ENCODE peak calls at places on chromosomes 6 and 20, in nine cellular contexts. U is foreskin melanocyte; Y is progenitor cell of endocrine pancreas; T is HTR-8/SVneo; J is activated naive CD4-positive, alpha-beta T cell treated with anti-CD3 and anti-CD28 coated beads, Interleukin-2, amount 50 U/mL, for 72 hours; N is left ventricle myocardium inferior; W is tibial nerve; K is amniotic stem cell; E is SHP77 treated with DMSO at 0.1 percent for 48 hours. D is an unnamed sample.

GRCh38 chr6:74167951-74168350 is 471.9 kb downstream of the CD109 start:
- DNase-seq in E (no peak), N (no peak), T (no peak), K (no peak), J (no peak), W (no peak), Y (no peak), U (no peak), D (peak)

GRCh38 chr6:144528605-144529425 is 243.7 kb downstream of the UTRN start:
- DNase-seq in W (no peak), Y (no peak), J (no peak), T (no peak), N (no peak), K (no peak), E (no peak), U (no peak), D (peak)

GRCh38 chr6:2054516-2055067 is 190.8 kb downstream of the GMDS start:
- DNase-seq in E (no peak), K (no peak), J (no peak), U (no peak), W (no peak), T (no peak), Y (no peak), N (no peak), D (no peak)

GRCh38 chr20:17676942-17677341 is 5.1 kb downstream of the RRBP1 start:
- DNase-seq in W (no peak), J (no peak), T (no peak), Y (no peak), U (no peak), N (no peak), E (no peak), K (no peak), D (peak)

GRCh38 chr6:89433637-89434499 is 916 bp downstream of the ANKRD6 start:
- DNase-seq in W (no peak), U (no peak), T (no peak), K (no peak), E (no peak), J (peak), N (peak), Y (peak), D (no peak)

GRCh38 chr20:45111799-45112471 is 3.0 kb downstream of the WFDC5 start:
- DNase-seq in N (no peak), J (peak), U (no peak), T (no peak), W (no peak), Y (no peak), K (no peak), E (no peak), D (no peak)

GRCh38 chr20:62900692-62901584 is 25.4 kb downstream of the DIDO1 start:
- DNase-seq in U (no peak), N (no peak), J (no peak), Y (no peak), K (no peak), T (peak), E (no peak), W (no peak), D (no peak)

GRCh38 chr20:6613280-6613861 is 154.1 kb upstream of the BMP2 start:
- DNase-seq in Y (no peak), T (no peak), J (no peak), E (peak), U (no peak), K (no peak), W (no peak), N (no peak), D (no peak)

GRCh38 chr20:4998160-4998651 is 3.1 kb downstream of the SLC23A2 start:
- DNase-seq in Y (no peak), J (no peak), E (no peak), U (no peak), K (no peak), W (no peak), N (no peak), T (no peak), D (no peak)

GRCh38 chr20:38132156-38132909 is 32.7 kb downstream of the TGM2 start:
- DNase-seq in Y (no peak), N (no peak), J (no peak), K (no peak), T (no peak), U (no peak), E (no peak), W (no peak), D (no peak)

GRCh38 chr6:13508711-13509705 is 21.6 kb upstream of the GFOD1 start:
- DNase-seq in E (no peak), Y (no peak), N (no peak), J (no peak), K (no peak), W (no peak), U (no peak), T (no peak), D (peak)

GRCh38 chr6:24940311-24940917 is 4.7 kb upstream of the RIPOR2 start:
- DNase-seq in Y (no peak), T (no peak), J (no peak), K (no peak), U (no peak), N (no peak), E (no peak), W (no peak), D (no peak)

GRCh38 chr20:1332749-1333300 is 3.9 kb upstream of the SDCBP2 start:
- DNase-seq in T (no peak), N (no peak), Y (no peak), U (no peak), J (no peak), W (no peak), K (no peak), E (no peak), D (no peak)

GRCh38 chr20:44650777-44651493 is 564 bp downstream of the ADA start:
- DNase-seq in W (no peak), T (no peak), K (no peak), Y (no peak), E (no peak), J (peak), U (no peak), N (peak), D (no peak)

GRCh38 chr6:128979061-128979460 is 96.1 kb downstream of the LAMA2 start:
- DNase-seq in U (no peak), N (no peak), W (no peak), T (no peak), K (no peak), J (no peak), E (no peak), Y (no peak), D (peak)

GRCh38 chr20:10578607-10579006 is 95.2 kb downstream of the JAG1 start:
- DNase-seq in Y (no peak), T (peak), K (no peak), E (peak), U (no peak), W (no peak), N (no peak), J (no peak), D (peak)